ENCODE peak calls at places on chromosomes 4 and X, in seven cellular contexts. One of them, this sample, is unnamed. For H3K4me1, the result is how much of the 10 kb centered on the place peaks cover.

GRCh38 chrX:111164728-111165127 is 68.7 kb downstream of the PAK3 start:
- DNase-seq in heart left ventricle: no peak
- DNase-seq in cardiac muscle cell: peak
- DNase-seq in tibial nerve: no peak
- DNase-seq in H9: no peak
- DNase-seq in small intestine: no peak
- DNase-seq in A673: peak
- DNase-seq in this sample: peak

GRCh38 chrX:136176399-136176825 is 29.1 kb downstream of the FHL1 start:
- DNase-seq in heart left ventricle: no peak
- DNase-seq in cardiac muscle cell: peak
- DNase-seq in tibial nerve: peak
- DNase-seq in H9: no peak
- DNase-seq in small intestine: no peak
- DNase-seq in A673: no peak
- DNase-seq in this sample: no peak

GRCh38 chrX:155048997-155049619 is 21.8 kb downstream of the CMC4 start:
- DNase-seq in heart left ventricle: peak
- DNase-seq in cardiac muscle cell: peak
- DNase-seq in tibial nerve: no peak
- DNase-seq in H9: peak
- DNase-seq in small intestine: peak
- DNase-seq in A673: peak
- DNase-seq in this sample: peak

GRCh38 chr4:186885289-186885688 is 161.6 kb upstream of the FAT1 start:
- DNase-seq in heart left ventricle: no peak
- DNase-seq in cardiac muscle cell: no peak
- DNase-seq in tibial nerve: no peak
- DNase-seq in H9: no peak
- DNase-seq in small intestine: peak
- DNase-seq in A673: no peak
- DNase-seq in this sample: no peak

GRCh38 chr4:48725414-48725813 is 54.7 kb downstream of the FRYL start:
- DNase-seq in heart left ventricle: no peak
- DNase-seq in cardiac muscle cell: no peak
- DNase-seq in tibial nerve: no peak
- DNase-seq in H9: no peak
- DNase-seq in small intestine: no peak
- DNase-seq in A673: no peak
- DNase-seq in this sample: no peak

GRCh38 chr4:86356425-86356824 is 3.4 kb downstream of the MAPK10 start:
- DNase-seq in heart left ventricle: no peak
- DNase-seq in cardiac muscle cell: no peak
- DNase-seq in tibial nerve: no peak
- DNase-seq in H9: no peak
- DNase-seq in small intestine: no peak
- DNase-seq in A673: no peak
- DNase-seq in this sample: no peak

GRCh38 chr4:155559915-155560314 is 106.7 kb upstream of the GUCY1A1 start:
- DNase-seq in heart left ventricle: no peak
- DNase-seq in cardiac muscle cell: peak
- DNase-seq in tibial nerve: no peak
- DNase-seq in H9: no peak
- DNase-seq in small intestine: no peak
- DNase-seq in A673: no peak
- DNase-seq in this sample: no peak

GRCh38 chr4:8594097-8595038 is 1.8 kb downstream of the CPZ start:
- DNase-seq in heart left ventricle: peak
- DNase-seq in cardiac muscle cell: peak
- DNase-seq in tibial nerve: peak
- DNase-seq in H9: peak
- DNase-seq in small intestine: peak
- DNase-seq in A673: peak
- DNase-seq in this sample: peak

GRCh38 chrX:140509468-140510305 is 4.8 kb upstream of the SOX3 start:
- DNase-seq in heart left ventricle: no peak
- DNase-seq in cardiac muscle cell: no peak
- DNase-seq in tibial nerve: no peak
- DNase-seq in H9: peak
- DNase-seq in small intestine: no peak
- DNase-seq in A673: no peak
- DNase-seq in this sample: no peak

GRCh38 chrX:20454117-20454516 is 187.4 kb upstream of the RPS6KA3 start:
- DNase-seq in heart left ventricle: no peak
- DNase-seq in cardiac muscle cell: no peak
- DNase-seq in tibial nerve: no peak
- DNase-seq in H9: no peak
- DNase-seq in small intestine: no peak
- DNase-seq in A673: no peak
- DNase-seq in this sample: no peak

GRCh38 chrX:140817943-140818342 is 108.4 kb downstream of the LINC00632 start:
- DNase-seq in heart left ventricle: no peak
- DNase-seq in cardiac muscle cell: peak
- DNase-seq in tibial nerve: peak
- DNase-seq in H9: no peak
- DNase-seq in small intestine: no peak
- DNase-seq in A673: peak
- DNase-seq in this sample: no peak

GRCh38 chrX:110268875-110269274 is 49.0 kb downstream of the AMMECR1 start:
- DNase-seq in heart left ventricle: no peak
- DNase-seq in cardiac muscle cell: no peak
- DNase-seq in tibial nerve: no peak
- DNase-seq in H9: no peak
- DNase-seq in small intestine: no peak
- DNase-seq in A673: peak
- DNase-seq in this sample: no peak

GRCh38 chr4:82560853-82561744 is 689 bp downstream of the TMEM150C start:
- DNase-seq in heart left ventricle: no peak
- DNase-seq in cardiac muscle cell: no peak
- DNase-seq in tibial nerve: no peak
- DNase-seq in H9: peak
- DNase-seq in small intestine: peak
- DNase-seq in A673: no peak
- DNase-seq in this sample: peak

GRCh38 chrX:16788477-16788876 is 2.2 kb downstream of the TXLNG start:
- DNase-seq in heart left ventricle: no peak
- DNase-seq in cardiac muscle cell: peak
- DNase-seq in tibial nerve: peak
- DNase-seq in H9: no peak
- DNase-seq in small intestine: no peak
- DNase-seq in A673: no peak
- DNase-seq in this sample: no peak

GRCh38 chr4:78210694-78211093 is 153.6 kb downstream of the FRAS1 start:
- DNase-seq in heart left ventricle: no peak
- DNase-seq in cardiac muscle cell: no peak
- DNase-seq in tibial nerve: no peak
- DNase-seq in H9: no peak
- DNase-seq in small intestine: peak
- DNase-seq in A673: no peak
- DNase-seq in this sample: no peak

GRCh38 chrX:39809326-39809725 is 288.4 kb downstream of the BCOR start:
- DNase-seq in heart left ventricle: no peak
- DNase-seq in cardiac muscle cell: no peak
- DNase-seq in tibial nerve: no peak
- DNase-seq in H9: no peak
- DNase-seq in small intestine: no peak
- DNase-seq in A673: no peak
- DNase-seq in this sample: no peak

GRCh38 chr4:143352052-143352451 is 15.4 kb downstream of the GAB1 start:
- DNase-seq in heart left ventricle: no peak
- DNase-seq in cardiac muscle cell: peak
- DNase-seq in tibial nerve: no peak
- DNase-seq in H9: no peak
- DNase-seq in small intestine: peak
- DNase-seq in A673: no peak
- DNase-seq in this sample: no peak

GRCh38 chrX:70755850-70756249 is 152.7 kb downstream of the TEX11 start:
- DNase-seq in heart left ventricle: no peak
- DNase-seq in cardiac muscle cell: no peak
- DNase-seq in tibial nerve: no peak
- DNase-seq in H9: peak
- DNase-seq in small intestine: no peak
- DNase-seq in A673: no peak
- DNase-seq in this sample: no peak

GRCh38 chrX:130895299-130895698 is 7.7 kb downstream of the ENOX2 start:
- DNase-seq in heart left ventricle: no peak
- DNase-seq in cardiac muscle cell: peak
- DNase-seq in tibial nerve: no peak
- DNase-seq in H9: no peak
- DNase-seq in small intestine: no peak
- DNase-seq in A673: no peak
- DNase-seq in this sample: no peak

GRCh38 chr4:48162162-48162561 is 28.1 kb upstream of the TXK start:
- DNase-seq in heart left ventricle: no peak
- DNase-seq in cardiac muscle cell: peak
- DNase-seq in tibial nerve: no peak
- DNase-seq in H9: no peak
- DNase-seq in small intestine: no peak
- DNase-seq in A673: no peak
- DNase-seq in this sample: no peak

GRCh38 chr4:41600243-41600642 is 62.3 kb downstream of the LIMCH1 start:
- DNase-seq in heart left ventricle: no peak
- DNase-seq in cardiac muscle cell: no peak
- DNase-seq in tibial nerve: no peak
- DNase-seq in H9: no peak
- DNase-seq in small intestine: no peak
- DNase-seq in A673: no peak
- DNase-seq in this sample: peak

GRCh38 chr4:30754021-30754420 is 33.9 kb downstream of the PCDH7 start:
- DNase-seq in heart left ventricle: no peak
- DNase-seq in cardiac muscle cell: no peak
- DNase-seq in tibial nerve: no peak
- DNase-seq in H9: no peak
- DNase-seq in small intestine: no peak
- DNase-seq in A673: peak
- DNase-seq in this sample: no peak

GRCh38 chr4:80183196-80184052 is 13.9 kb upstream of the PRDM8 start:
- DNase-seq in heart left ventricle: peak
- DNase-seq in cardiac muscle cell: peak
- DNase-seq in tibial nerve: no peak
- DNase-seq in H9: peak
- DNase-seq in small intestine: no peak
- DNase-seq in A673: no peak
- DNase-seq in this sample: no peak

GRCh38 chr4:98627883-98628282 is 30.5 kb downstream of the TSPAN5 start:
- DNase-seq in heart left ventricle: no peak
- DNase-seq in cardiac muscle cell: peak
- DNase-seq in tibial nerve: no peak
- DNase-seq in H9: no peak
- DNase-seq in small intestine: no peak
- DNase-seq in A673: no peak
- DNase-seq in this sample: no peak

GRCh38 chr4:5719329-5720055 is 8.5 kb downstream of the EVC start:
- DNase-seq in heart left ventricle: no peak
- DNase-seq in cardiac muscle cell: no peak
- DNase-seq in tibial nerve: no peak
- DNase-seq in H9: no peak
- DNase-seq in small intestine: no peak
- DNase-seq in A673: no peak
- DNase-seq in this sample: no peak

GRCh38 chr4:109943745-109944144 is 31.1 kb downstream of the EGF start:
- DNase-seq in heart left ventricle: no peak
- DNase-seq in cardiac muscle cell: no peak
- DNase-seq in tibial nerve: no peak
- DNase-seq in H9: no peak
- DNase-seq in small intestine: no peak
- DNase-seq in A673: no peak
- DNase-seq in this sample: no peak

GRCh38 chr4:15031197-15031596 is 28.9 kb downstream of the CPEB2 start:
- DNase-seq in heart left ventricle: no peak
- DNase-seq in cardiac muscle cell: no peak
- DNase-seq in tibial nerve: no peak
- DNase-seq in H9: no peak
- DNase-seq in small intestine: no peak
- DNase-seq in A673: no peak
- DNase-seq in this sample: no peak
- H3K4me1 ChIP-seq in heart left ventricle: under half
- H3K4me1 ChIP-seq in cardiac muscle cell: under half
- H3K4me1 ChIP-seq in tibial nerve: under half
- H3K4me1 ChIP-seq in H9: under half
- H3K4me1 ChIP-seq in small intestine: under half
- H3K4me1 ChIP-seq in A673: under half
- H3K4me1 ChIP-seq in this sample: under half

GRCh38 chr4:56112377-56112776 is 163.6 kb downstream of the CEP135 start:
- DNase-seq in heart left ventricle: no peak
- DNase-seq in cardiac muscle cell: no peak
- DNase-seq in tibial nerve: no peak
- DNase-seq in H9: no peak
- DNase-seq in small intestine: no peak
- DNase-seq in A673: no peak
- DNase-seq in this sample: no peak
- H3K4me1 ChIP-seq in heart left ventricle: under half
- H3K4me1 ChIP-seq in cardiac muscle cell: under half
- H3K4me1 ChIP-seq in tibial nerve: under half
- H3K4me1 ChIP-seq in H9: under half
- H3K4me1 ChIP-seq in small intestine: under half
- H3K4me1 ChIP-seq in A673: under half
- H3K4me1 ChIP-seq in this sample: under half

GRCh38 chr4:26938516-26938915 is 77.9 kb downstream of the STIM2 start:
- DNase-seq in heart left ventricle: no peak
- DNase-seq in cardiac muscle cell: no peak
- DNase-seq in tibial nerve: no peak
- DNase-seq in H9: no peak
- DNase-seq in small intestine: peak
- DNase-seq in A673: no peak
- DNase-seq in this sample: no peak
- H3K4me1 ChIP-seq in heart left ventricle: under half
- H3K4me1 ChIP-seq in cardiac muscle cell: under half
- H3K4me1 ChIP-seq in tibial nerve: under half
- H3K4me1 ChIP-seq in H9: under half
- H3K4me1 ChIP-seq in small intestine: under half
- H3K4me1 ChIP-seq in A673: under half
- H3K4me1 ChIP-seq in this sample: under half

GRCh38 chr4:24837296-24837695 is 41.9 kb downstream of the SOD3 start:
- DNase-seq in heart left ventricle: no peak
- DNase-seq in cardiac muscle cell: no peak
- DNase-seq in tibial nerve: no peak
- DNase-seq in H9: no peak
- DNase-seq in small intestine: no peak
- DNase-seq in A673: no peak
- DNase-seq in this sample: no peak
- H3K4me1 ChIP-seq in heart left ventricle: under half
- H3K4me1 ChIP-seq in cardiac muscle cell: under half
- H3K4me1 ChIP-seq in tibial nerve: under half
- H3K4me1 ChIP-seq in H9: under half
- H3K4me1 ChIP-seq in small intestine: under half
- H3K4me1 ChIP-seq in A673: under half
- H3K4me1 ChIP-seq in this sample: under half

This sample was measured in SJCRH30.